ENCODE peak calls at places on chromosomes 7 and 10, in eight cellular contexts. One of them, this sample, is unnamed. For H3K36me3 and H3K4me1, the result is how much of the 10 kb centered on the place peaks cover.

GRCh38 chr7:71563276-71563675 is 431.3 kb downstream of the GALNT17 start:
- DNase-seq in psoas muscle: no peak
- DNase-seq in testis: no peak
- DNase-seq in mesenchymal stem cell: no peak
- DNase-seq in CD8-positive, alpha-beta memory T cell: no peak
- DNase-seq in lower lobe of right lung: no peak
- DNase-seq in thoracic aorta: no peak
- DNase-seq in mammary epithelial cell: no peak
- DNase-seq in this sample: no peak

GRCh38 chr7:98240961-98241673 is 10.9 kb downstream of the TECPR1 start:
- DNase-seq in thoracic aorta: no peak
- DNase-seq in testis: peak
- DNase-seq in mammary epithelial cell: no peak
- DNase-seq in mesenchymal stem cell: peak
- DNase-seq in CD8-positive, alpha-beta memory T cell: peak
- DNase-seq in lower lobe of right lung: no peak
- DNase-seq in psoas muscle: peak
- DNase-seq in this sample: peak

GRCh38 chr10:63976538-63976937 is 455.3 kb downstream of the REEP3 start:
- DNase-seq in psoas muscle: no peak
- DNase-seq in testis: peak
- DNase-seq in mammary epithelial cell: peak
- DNase-seq in mesenchymal stem cell: peak
- DNase-seq in lower lobe of right lung: peak
- DNase-seq in CD8-positive, alpha-beta memory T cell: no peak
- DNase-seq in thoracic aorta: no peak
- DNase-seq in this sample: peak

GRCh38 chr7:15652776-15653290 is 33.6 kb downstream of the MEOX2 start:
- DNase-seq in thoracic aorta: no peak
- DNase-seq in testis: no peak
- DNase-seq in psoas muscle: no peak
- DNase-seq in CD8-positive, alpha-beta memory T cell: no peak
- DNase-seq in mesenchymal stem cell: peak
- DNase-seq in lower lobe of right lung: no peak
- DNase-seq in mammary epithelial cell: no peak
- DNase-seq in this sample: no peak

GRCh38 chr7:117270371-117270770 is 52.5 kb downstream of the WNT2 start:
- DNase-seq in thoracic aorta: no peak
- DNase-seq in lower lobe of right lung: no peak
- DNase-seq in mammary epithelial cell: no peak
- DNase-seq in mesenchymal stem cell: peak
- DNase-seq in CD8-positive, alpha-beta memory T cell: no peak
- DNase-seq in testis: no peak
- DNase-seq in psoas muscle: no peak
- DNase-seq in this sample: no peak

GRCh38 chr7:128826512-128826911 is 3.7 kb upstream of the FLNC start:
- DNase-seq in thoracic aorta: no peak
- DNase-seq in lower lobe of right lung: no peak
- DNase-seq in mammary epithelial cell: no peak
- DNase-seq in psoas muscle: no peak
- DNase-seq in testis: no peak
- DNase-seq in mesenchymal stem cell: no peak
- DNase-seq in CD8-positive, alpha-beta memory T cell: no peak
- DNase-seq in this sample: no peak

GRCh38 chr10:98030093-98030821 is at the start of gene CRTAC1:
- DNase-seq in psoas muscle: peak
- DNase-seq in CD8-positive, alpha-beta memory T cell: no peak
- DNase-seq in thoracic aorta: peak
- DNase-seq in mammary epithelial cell: no peak
- DNase-seq in mesenchymal stem cell: peak
- DNase-seq in testis: peak
- DNase-seq in lower lobe of right lung: peak
- DNase-seq in this sample: peak

GRCh38 chr10:110522365-110522988 is 24.8 kb downstream of the DUSP5 start:
- DNase-seq in CD8-positive, alpha-beta memory T cell: no peak
- DNase-seq in mammary epithelial cell: peak
- DNase-seq in thoracic aorta: no peak
- DNase-seq in mesenchymal stem cell: no peak
- DNase-seq in lower lobe of right lung: no peak
- DNase-seq in psoas muscle: no peak
- DNase-seq in testis: no peak
- DNase-seq in this sample: no peak

GRCh38 chr10:130109796-130110235 is 814 bp downstream of the C10orf143 start:
- DNase-seq in psoas muscle: peak
- DNase-seq in lower lobe of right lung: no peak
- DNase-seq in CD8-positive, alpha-beta memory T cell: peak
- DNase-seq in thoracic aorta: peak
- DNase-seq in mammary epithelial cell: peak
- DNase-seq in testis: peak
- DNase-seq in mesenchymal stem cell: peak
- DNase-seq in this sample: peak

GRCh38 chr7:95317546-95317945 is 6.8 kb downstream of the PON1 start:
- DNase-seq in mammary epithelial cell: no peak
- DNase-seq in lower lobe of right lung: no peak
- DNase-seq in mesenchymal stem cell: no peak
- DNase-seq in psoas muscle: no peak
- DNase-seq in CD8-positive, alpha-beta memory T cell: no peak
- DNase-seq in thoracic aorta: no peak
- DNase-seq in testis: peak
- DNase-seq in this sample: no peak

GRCh38 chr10:5632430-5632829 is 34.0 kb downstream of the ASB13 start:
- DNase-seq in mammary epithelial cell: peak
- DNase-seq in psoas muscle: peak
- DNase-seq in CD8-positive, alpha-beta memory T cell: no peak
- DNase-seq in mesenchymal stem cell: no peak
- DNase-seq in testis: no peak
- DNase-seq in thoracic aorta: peak
- DNase-seq in lower lobe of right lung: peak
- DNase-seq in this sample: no peak

GRCh38 chr7:113936982-113937381 is 18.2 kb upstream of the PPP1R3A start:
- DNase-seq in testis: no peak
- DNase-seq in mesenchymal stem cell: no peak
- DNase-seq in lower lobe of right lung: no peak
- DNase-seq in thoracic aorta: no peak
- DNase-seq in psoas muscle: no peak
- DNase-seq in mammary epithelial cell: no peak
- DNase-seq in CD8-positive, alpha-beta memory T cell: no peak
- DNase-seq in this sample: no peak

GRCh38 chr7:115352375-115352774 is 430.5 kb downstream of the MDFIC start:
- DNase-seq in lower lobe of right lung: no peak
- DNase-seq in mesenchymal stem cell: peak
- DNase-seq in mammary epithelial cell: peak
- DNase-seq in CD8-positive, alpha-beta memory T cell: no peak
- DNase-seq in thoracic aorta: no peak
- DNase-seq in testis: no peak
- DNase-seq in psoas muscle: no peak
- DNase-seq in this sample: no peak

GRCh38 chr10:14588084-14588937 is 186.4 kb downstream of the FAM107B start:
- DNase-seq in psoas muscle: no peak
- DNase-seq in thoracic aorta: no peak
- DNase-seq in testis: no peak
- DNase-seq in CD8-positive, alpha-beta memory T cell: peak
- DNase-seq in mesenchymal stem cell: peak
- DNase-seq in lower lobe of right lung: no peak
- DNase-seq in mammary epithelial cell: no peak
- DNase-seq in this sample: no peak

GRCh38 chr7:128188396-128189230 is 52.5 kb upstream of the LEP start:
- DNase-seq in CD8-positive, alpha-beta memory T cell: no peak
- DNase-seq in thoracic aorta: no peak
- DNase-seq in psoas muscle: no peak
- DNase-seq in testis: no peak
- DNase-seq in mesenchymal stem cell: no peak
- DNase-seq in mammary epithelial cell: no peak
- DNase-seq in lower lobe of right lung: no peak
- DNase-seq in this sample: no peak

GRCh38 chr7:116210345-116211005 is at the start of gene TES:
- DNase-seq in lower lobe of right lung: peak
- DNase-seq in testis: peak
- DNase-seq in mesenchymal stem cell: peak
- DNase-seq in thoracic aorta: no peak
- DNase-seq in mammary epithelial cell: peak
- DNase-seq in psoas muscle: peak
- DNase-seq in CD8-positive, alpha-beta memory T cell: peak
- DNase-seq in this sample: no peak

GRCh38 chr10:2700626-2701305 is 366.6 kb upstream of the PFKP start:
- DNase-seq in thoracic aorta: no peak
- DNase-seq in psoas muscle: no peak
- DNase-seq in lower lobe of right lung: no peak
- DNase-seq in testis: no peak
- DNase-seq in mammary epithelial cell: no peak
- DNase-seq in CD8-positive, alpha-beta memory T cell: no peak
- DNase-seq in mesenchymal stem cell: no peak
- DNase-seq in this sample: no peak

GRCh38 chr7:138555684-138556083 is 95.6 kb downstream of the TRIM24 start:
- DNase-seq in mesenchymal stem cell: no peak
- DNase-seq in CD8-positive, alpha-beta memory T cell: no peak
- DNase-seq in mammary epithelial cell: no peak
- DNase-seq in thoracic aorta: no peak
- DNase-seq in testis: no peak
- DNase-seq in lower lobe of right lung: no peak
- DNase-seq in psoas muscle: no peak
- DNase-seq in this sample: no peak

GRCh38 chr10:116271593-116272496 is 1.2 kb downstream of the GFRA1 start:
- DNase-seq in mammary epithelial cell: no peak
- DNase-seq in CD8-positive, alpha-beta memory T cell: no peak
- DNase-seq in psoas muscle: peak
- DNase-seq in testis: peak
- DNase-seq in mesenchymal stem cell: peak
- DNase-seq in thoracic aorta: no peak
- DNase-seq in lower lobe of right lung: no peak
- DNase-seq in this sample: no peak

GRCh38 chr10:30359373-30360206 is 10.5 kb upstream of the MTPAP start:
- DNase-seq in thoracic aorta: no peak
- DNase-seq in CD8-positive, alpha-beta memory T cell: peak
- DNase-seq in lower lobe of right lung: peak
- DNase-seq in psoas muscle: no peak
- DNase-seq in mammary epithelial cell: peak
- DNase-seq in mesenchymal stem cell: peak
- DNase-seq in testis: peak
- DNase-seq in this sample: peak

GRCh38 chr10:67520924-67521520 is 175.0 kb downstream of the CTNNA3 start:
- DNase-seq in mesenchymal stem cell: peak
- DNase-seq in testis: peak
- DNase-seq in CD8-positive, alpha-beta memory T cell: peak
- DNase-seq in lower lobe of right lung: no peak
- DNase-seq in mammary epithelial cell: peak
- DNase-seq in thoracic aorta: no peak
- DNase-seq in psoas muscle: no peak
- DNase-seq in this sample: peak

GRCh38 chr10:97376413-97376812 is 24.7 kb downstream of the RRP12 start:
- DNase-seq in mesenchymal stem cell: peak
- DNase-seq in lower lobe of right lung: no peak
- DNase-seq in mammary epithelial cell: no peak
- DNase-seq in testis: no peak
- DNase-seq in thoracic aorta: no peak
- DNase-seq in psoas muscle: no peak
- DNase-seq in CD8-positive, alpha-beta memory T cell: no peak
- DNase-seq in this sample: no peak

GRCh38 chr10:57925045-57925444 is 342.6 kb downstream of the IPMK start:
- DNase-seq in CD8-positive, alpha-beta memory T cell: no peak
- DNase-seq in thoracic aorta: no peak
- DNase-seq in psoas muscle: no peak
- DNase-seq in mesenchymal stem cell: no peak
- DNase-seq in testis: no peak
- DNase-seq in mammary epithelial cell: peak
- DNase-seq in lower lobe of right lung: no peak
- DNase-seq in this sample: no peak

GRCh38 chr10:129865960-129866359 is 98.1 kb downstream of the EBF3 start:
- DNase-seq in psoas muscle: no peak
- DNase-seq in CD8-positive, alpha-beta memory T cell: no peak
- DNase-seq in mesenchymal stem cell: no peak
- DNase-seq in testis: no peak
- DNase-seq in mammary epithelial cell: no peak
- DNase-seq in lower lobe of right lung: no peak
- DNase-seq in thoracic aorta: no peak
- DNase-seq in this sample: no peak

GRCh38 chr10:88848499-88848898 is 3.1 kb downstream of the ANKRD22 start:
- DNase-seq in testis: no peak
- DNase-seq in lower lobe of right lung: no peak
- DNase-seq in mesenchymal stem cell: peak
- DNase-seq in mammary epithelial cell: peak
- DNase-seq in CD8-positive, alpha-beta memory T cell: no peak
- DNase-seq in psoas muscle: no peak
- DNase-seq in thoracic aorta: no peak
- DNase-seq in this sample: no peak

GRCh38 chr10:121927841-121928527 is at the start of gene ATE1:
- DNase-seq in CD8-positive, alpha-beta memory T cell: peak
- DNase-seq in psoas muscle: peak
- DNase-seq in mammary epithelial cell: peak
- DNase-seq in mesenchymal stem cell: peak
- DNase-seq in thoracic aorta: peak
- DNase-seq in lower lobe of right lung: peak
- DNase-seq in testis: peak
- DNase-seq in this sample: peak

GRCh38 chr7:142629588-142630260 is 119.5 kb upstream of the PRSS1 start:
- DNase-seq in lower lobe of right lung: no peak
- DNase-seq in testis: no peak
- DNase-seq in CD8-positive, alpha-beta memory T cell: no peak
- DNase-seq in mammary epithelial cell: no peak
- DNase-seq in mesenchymal stem cell: peak
- DNase-seq in thoracic aorta: no peak
- DNase-seq in psoas muscle: no peak
- DNase-seq in this sample: no peak

GRCh38 chr10:60797200-60797599 is 18.9 kb downstream of the CDK1 start:
- DNase-seq in mammary epithelial cell: no peak
- DNase-seq in CD8-positive, alpha-beta memory T cell: no peak
- DNase-seq in lower lobe of right lung: no peak
- DNase-seq in thoracic aorta: no peak
- DNase-seq in testis: no peak
- DNase-seq in psoas muscle: no peak
- DNase-seq in mesenchymal stem cell: peak
- DNase-seq in this sample: no peak
- H3K36me3 ChIP-seq in mammary epithelial cell: under half
- H3K36me3 ChIP-seq in CD8-positive, alpha-beta memory T cell: under half
- H3K36me3 ChIP-seq in lower lobe of right lung: under half
- H3K36me3 ChIP-seq in thoracic aorta: under half
- H3K36me3 ChIP-seq in testis: under half
- H3K36me3 ChIP-seq in psoas muscle: under half
- H3K36me3 ChIP-seq in mesenchymal stem cell: under half
- H3K36me3 ChIP-seq in this sample: half or more

GRCh38 chr10:22640351-22640750 is 74.0 kb downstream of the PIP4K2A start:
- DNase-seq in thoracic aorta: no peak
- DNase-seq in testis: no peak
- DNase-seq in psoas muscle: no peak
- DNase-seq in mammary epithelial cell: no peak
- DNase-seq in lower lobe of right lung: no peak
- DNase-seq in CD8-positive, alpha-beta memory T cell: no peak
- DNase-seq in mesenchymal stem cell: no peak
- DNase-seq in this sample: peak
- H3K4me1 ChIP-seq in thoracic aorta: under half
- H3K4me1 ChIP-seq in testis: under half
- H3K4me1 ChIP-seq in psoas muscle: under half
- H3K4me1 ChIP-seq in mammary epithelial cell: under half
- H3K4me1 ChIP-seq in lower lobe of right lung: under half
- H3K4me1 ChIP-seq in CD8-positive, alpha-beta memory T cell: half or more
- H3K4me1 ChIP-seq in mesenchymal stem cell: under half
- H3K4me1 ChIP-seq in this sample: under half

GRCh38 chr10:124224331-124225028 is 131.1 kb upstream of the CHST15 start:
- DNase-seq in thoracic aorta: peak
- DNase-seq in mesenchymal stem cell: no peak
- DNase-seq in lower lobe of right lung: no peak
- DNase-seq in testis: no peak
- DNase-seq in CD8-positive, alpha-beta memory T cell: no peak
- DNase-seq in mammary epithelial cell: peak
- DNase-seq in psoas muscle: peak
- DNase-seq in this sample: no peak
- H3K36me3 ChIP-seq in thoracic aorta: under half
- H3K36me3 ChIP-seq in mesenchymal stem cell: under half
- H3K36me3 ChIP-seq in lower lobe of right lung: under half
- H3K36me3 ChIP-seq in testis: under half
- H3K36me3 ChIP-seq in CD8-positive, alpha-beta memory T cell: under half
- H3K36me3 ChIP-seq in mammary epithelial cell: under half
- H3K36me3 ChIP-seq in psoas muscle: under half
- H3K36me3 ChIP-seq in this sample: under half

GRCh38 chr7:44982970-44983369 is 4.2 kb upstream of the MYO1G start:
- DNase-seq in thoracic aorta: no peak
- DNase-seq in mesenchymal stem cell: no peak
- DNase-seq in lower lobe of right lung: no peak
- DNase-seq in CD8-positive, alpha-beta memory T cell: no peak
- DNase-seq in psoas muscle: no peak
- DNase-seq in mammary epithelial cell: no peak
- DNase-seq in testis: no peak
- DNase-seq in this sample: no peak
- H3K4me1 ChIP-seq in thoracic aorta: under half
- H3K4me1 ChIP-seq in mesenchymal stem cell: under half
- H3K4me1 ChIP-seq in lower lobe of right lung: half or more
- H3K4me1 ChIP-seq in CD8-positive, alpha-beta memory T cell: half or more
- H3K4me1 ChIP-seq in psoas muscle: under half
- H3K4me1 ChIP-seq in mammary epithelial cell: under half
- H3K4me1 ChIP-seq in testis: under half
- H3K4me1 ChIP-seq in this sample: under half